ENCODE peak calls at places on chromosome 4, in ten cellular contexts. T is NCI-H345, U is tibial nerve, H is amniotic stem cell, O is RPMI8226, I is GM23338, B is GM12865, M is hypothalamus, X is NT2/D1, S is neural progenitor cell. N is an unnamed sample.
A peak's percentile ranks its signal among the peaks of the same experiment; 100 is the strongest.

GRCh38 chr4:16627999-16628398 is 270.4 kb downstream of the LDB2 start:
- DNase-seq in T (no peak), U (no peak), H (peak; percentile 74), O (no peak), I (no peak), B (no peak), M (no peak), X (no peak), S (no peak), N (no peak)

GRCh38 chr4:4765811-4766210 is 93.7 kb upstream of the MSX1 start:
- DNase-seq in T (no peak), U (no peak), H (no peak), O (no peak), I (no peak), B (no peak), M (no peak), X (no peak), S (no peak), N (no peak)

GRCh38 chr4:149343614-149344013 is 472.0 kb downstream of the IQCM start:
- DNase-seq in T (no peak), U (no peak), H (no peak), O (no peak), I (no peak), B (no peak), M (no peak), X (no peak), S (no peak), N (no peak)

GRCh38 chr4:80263541-80264351 is 2.7 kb upstream of the FGF5 start:
- DNase-seq in T (no peak), U (no peak), H (no peak), O (no peak), I (peak; percentile 71), B (no peak), M (no peak), X (no peak), S (peak; percentile 55), N (no peak)

GRCh38 chr4:56227301-56227835 is 159.9 kb downstream of the AASDH start:
- DNase-seq in T (no peak), U (no peak), H (no peak), O (no peak), I (no peak), B (no peak), M (no peak), X (no peak), S (no peak), N (no peak)

GRCh38 chr4:1705732-1706131 is 6.4 kb downstream of the SLBP start:
- DNase-seq in T (no peak), U (no peak), H (no peak), O (no peak), I (no peak), B (no peak), M (no peak), X (no peak), S (no peak), N (no peak)

GRCh38 chr4:20253799-20254409 is 2.2 kb downstream of the SLIT2 start:
- DNase-seq in T (peak; percentile 32), U (no peak), H (no peak), O (no peak), I (peak; percentile 36), B (no peak), M (no peak), X (no peak), S (peak; percentile 48), N (peak; percentile 45)

GRCh38 chr4:5705672-5706310 is 2.6 kb downstream of the EVC2 start:
- DNase-seq in T (no peak), U (no peak), H (no peak), O (no peak), I (no peak), B (peak; percentile 13), M (no peak), X (no peak), S (no peak), N (no peak)

GRCh38 chr4:25710637-25711036 is 55.0 kb downstream of the SLC34A2 start:
- DNase-seq in T (no peak), U (no peak), H (no peak), O (no peak), I (peak; percentile 9), B (no peak), M (no peak), X (no peak), S (no peak), N (no peak)

GRCh38 chr4:137968956-137969709 is 273.0 kb downstream of the SLC7A11 start:
- DNase-seq in T (no peak), U (no peak), H (no peak), O (no peak), I (no peak), B (no peak), M (no peak), X (no peak), S (no peak), N (no peak)

GRCh38 chr4:188735082-188735481 is 595.8 kb downstream of the TRIML1 start:
- DNase-seq in T (no peak), U (no peak), H (no peak), O (no peak), I (no peak), B (no peak), M (no peak), X (no peak), S (no peak), N (no peak)

GRCh38 chr4:7170012-7170411 is 22.3 kb upstream of the SORCS2 start:
- DNase-seq in T (no peak), U (no peak), H (no peak), O (no peak), I (no peak), B (no peak), M (no peak), X (no peak), S (no peak), N (no peak)

GRCh38 chr4:24511371-24512063 is 72.8 kb downstream of the DHX15 start:
- DNase-seq in T (no peak), U (no peak), H (no peak), O (no peak), I (peak; percentile 74), B (no peak), M (no peak), X (peak; percentile 42), S (no peak), N (no peak)

GRCh38 chr4:38980903-38981676 is 51.1 kb downstream of the TMEM156 start:
- DNase-seq in T (no peak), U (no peak), H (no peak), O (no peak), I (no peak), B (peak; percentile 54), M (no peak), X (no peak), S (no peak), N (no peak)

GRCh38 chr4:73434311-73434710 is 1.7 kb upstream of the AFP start:
- DNase-seq in T (no peak), U (no peak), H (peak; percentile 0), O (no peak), I (peak; percentile 65), B (no peak), M (no peak), X (no peak), S (peak; percentile 21), N (no peak)

GRCh38 chr4:39873823-39874222 is 103.9 kb downstream of the PDS5A start:
- DNase-seq in T (no peak), U (no peak), H (no peak), O (no peak), I (no peak), B (peak; percentile 15), M (no peak), X (no peak), S (no peak), N (no peak)

GRCh38 chr4:152590179-152591031 is 54.5 kb upstream of the FBXW7 start:
- DNase-seq in T (peak; percentile 73), U (no peak), H (peak; percentile 59), O (peak; percentile 16), I (no peak), B (peak; percentile 50), M (no peak), X (no peak), S (no peak), N (no peak)

GRCh38 chr4:5900844-5901243 is 8.0 kb upstream of the CRMP1 start:
- DNase-seq in T (no peak), U (no peak), H (no peak), O (peak; percentile 30), I (no peak), B (no peak), M (no peak), X (no peak), S (no peak), N (no peak)

GRCh38 chr4:112234952-112235609 is 3.5 kb downstream of the AP1AR start:
- DNase-seq in T (peak; percentile 34), U (peak; percentile 93), H (peak; percentile 65), O (peak; percentile 47), I (peak; percentile 81), B (peak; percentile 81), M (no peak), X (peak; percentile 30), S (peak; percentile 67), N (peak; percentile 71)

GRCh38 chr4:173652283-173652931 is 122.4 kb upstream of the HAND2 start:
- DNase-seq in T (no peak), U (no peak), H (no peak), O (no peak), I (no peak), B (no peak), M (no peak), X (no peak), S (no peak), N (no peak)

GRCh38 chr4:52292245-52292644 is 241.1 kb downstream of the SPATA18 start:
- DNase-seq in T (no peak), U (no peak), H (no peak), O (no peak), I (no peak), B (no peak), M (no peak), X (no peak), S (no peak), N (no peak)

GRCh38 chr4:33025236-33025635 is 2305.1 kb downstream of the PCDH7 start:
- DNase-seq in T (no peak), U (no peak), H (no peak), O (no peak), I (no peak), B (no peak), M (no peak), X (no peak), S (no peak), N (no peak)

GRCh38 chr4:17577660-17578481 is 873 bp downstream of the LAP3 start:
- DNase-seq in T (no peak), U (peak; percentile 28), H (no peak), O (peak; percentile 23), I (peak; percentile 18), B (peak; percentile 40), M (no peak), X (no peak), S (no peak), N (peak; percentile 77)

GRCh38 chr4:3261411-3262207 is 12.7 kb downstream of the MSANTD1 start:
- DNase-seq in T (no peak), U (no peak), H (no peak), O (no peak), I (no peak), B (no peak), M (no peak), X (no peak), S (peak; percentile 1), N (peak; percentile 4)

GRCh38 chr4:16259531-16260246 is 33.4 kb upstream of the TAPT1 start:
- DNase-seq in T (no peak), U (no peak), H (no peak), O (no peak), I (no peak), B (no peak), M (no peak), X (no peak), S (no peak), N (no peak)

GRCh38 chr4:185016101-185016940 is 2.0 kb upstream of the HELT start:
- DNase-seq in T (no peak), U (no peak), H (no peak), O (no peak), I (peak; percentile 55), B (no peak), M (no peak), X (no peak), S (peak; percentile 65), N (no peak)